ENCODE peak calls at places on chromosome 3, in six cellular contexts. C is sigmoid colon, E is ovary, Q is K562, F is HepG2, W is A549. M is an unnamed sample. For H3K4me1, the result is how much of the 10 kb centered on the place peaks cover.

GRCh38 chr3:86282106-86282787 is 708.7 kb downstream of the VGLL3 start:
- DNase-seq in C (no peak), E (no peak), Q (no peak), F (no peak), W (no peak), M (no peak)

GRCh38 chr3:34361921-34362320 is 563.5 kb downstream of the PDCD6IP start:
- DNase-seq in C (no peak), E (no peak), Q (no peak), F (no peak), W (no peak), M (peak)

GRCh38 chr3:159458010-159458409 is 530.6 kb upstream of the IL12A start:
- DNase-seq in C (no peak), E (no peak), Q (no peak), F (no peak), W (no peak), M (no peak)

GRCh38 chr3:72058493-72059081 is 273.6 kb upstream of the PROK2 start:
- DNase-seq in C (peak), E (no peak), Q (no peak), F (no peak), W (no peak), M (no peak)

GRCh38 chr3:66428733-66429132 is 72.1 kb downstream of the LRIG1 start:
- DNase-seq in C (peak), E (peak), Q (no peak), F (no peak), W (peak), M (peak)

GRCh38 chr3:143697975-143698374 is 150.3 kb downstream of the SLC9A9 start:
- DNase-seq in C (no peak), E (no peak), Q (no peak), F (no peak), W (no peak), M (no peak)

GRCh38 chr3:60742606-60743145 is 508.6 kb downstream of the FHIT start:
- DNase-seq in C (no peak), E (no peak), Q (no peak), F (peak), W (peak), M (no peak)

GRCh38 chr3:183306798-183307671 is 54.0 kb downstream of the B3GNT5 start:
- DNase-seq in C (peak), E (no peak), Q (peak), F (no peak), W (no peak), M (peak)

GRCh38 chr3:160879859-160880258 is 123.8 kb downstream of the PPM1L start:
- DNase-seq in C (no peak), E (no peak), Q (no peak), F (no peak), W (no peak), M (no peak)

GRCh38 chr3:58202917-58203360 is 7.8 kb downstream of the DNASE1L3 start:
- DNase-seq in C (no peak), E (no peak), Q (no peak), F (no peak), W (no peak), M (no peak)

GRCh38 chr3:56915969-56916586 is 114.3 kb upstream of the ARHGEF3 start:
- DNase-seq in C (no peak), E (no peak), Q (no peak), F (no peak), W (no peak), M (peak)

DNA sequence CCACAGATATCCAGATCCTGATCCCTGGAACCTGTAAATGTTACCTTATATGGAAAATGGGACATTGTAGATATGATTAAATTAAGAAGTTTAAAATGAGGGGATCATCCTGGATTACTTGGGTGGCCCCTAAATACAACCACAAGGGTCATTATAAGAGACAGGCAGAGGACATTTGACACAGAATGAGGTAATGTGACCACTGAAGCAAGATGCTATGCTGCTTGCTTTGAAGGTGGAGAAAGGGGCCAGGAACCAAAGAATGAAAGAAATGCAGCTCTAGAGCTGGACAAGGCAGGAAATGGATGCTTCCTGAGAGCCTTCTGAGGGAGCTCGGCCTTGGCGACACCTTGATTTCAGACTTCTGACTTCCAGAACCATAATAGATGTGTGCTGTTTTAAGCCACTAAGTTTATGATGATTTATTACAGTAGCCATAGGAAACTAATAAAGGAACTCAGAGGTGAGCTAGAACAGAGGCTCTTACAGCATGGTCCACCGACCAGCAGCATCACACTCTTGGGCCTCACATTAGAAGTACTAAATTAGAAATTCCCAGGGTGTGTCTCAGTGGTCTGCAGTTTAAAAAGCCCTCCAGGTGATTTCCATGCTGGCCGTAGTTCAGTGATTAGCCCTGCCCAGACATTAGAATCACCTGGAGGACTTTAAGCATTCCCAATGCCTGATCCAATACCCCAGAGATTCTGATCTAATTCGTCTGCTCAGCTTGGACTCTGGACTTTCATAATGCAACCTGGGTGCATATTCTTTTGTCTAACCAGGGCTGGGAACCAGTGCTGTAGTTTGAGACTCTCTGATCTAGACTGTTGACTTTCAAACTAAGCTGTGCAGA is 7.5 kb downstream of the COLQ start:
- DNase-seq in C (no peak), E (no peak), Q (no peak), F (no peak), W (no peak), M (no peak)
- TF ChIP-seq EP300 in C (no peak), E (no peak), Q (no peak), F (no peak), W (no peak), M (no peak)

GRCh38 chr3:14787630-14788029 is 31.1 kb upstream of the FGD5 start:
- DNase-seq in C (peak), E (peak), Q (no peak), F (peak), W (no peak), M (no peak)

GRCh38 chr3:14783480-14784086 is 35.2 kb upstream of the FGD5 start:
- DNase-seq in C (peak), E (no peak), Q (no peak), F (no peak), W (no peak), M (no peak)

GRCh38 chr3:14786369-14786768 is 32.4 kb upstream of the FGD5 start:
- DNase-seq in C (no peak), E (no peak), Q (no peak), F (no peak), W (no peak), M (no peak)

GRCh38 chr3:14784087-14784596 is 34.6 kb upstream of the FGD5 start:
- DNase-seq in C (peak), E (no peak), Q (no peak), F (no peak), W (no peak), M (no peak)

DNA sequence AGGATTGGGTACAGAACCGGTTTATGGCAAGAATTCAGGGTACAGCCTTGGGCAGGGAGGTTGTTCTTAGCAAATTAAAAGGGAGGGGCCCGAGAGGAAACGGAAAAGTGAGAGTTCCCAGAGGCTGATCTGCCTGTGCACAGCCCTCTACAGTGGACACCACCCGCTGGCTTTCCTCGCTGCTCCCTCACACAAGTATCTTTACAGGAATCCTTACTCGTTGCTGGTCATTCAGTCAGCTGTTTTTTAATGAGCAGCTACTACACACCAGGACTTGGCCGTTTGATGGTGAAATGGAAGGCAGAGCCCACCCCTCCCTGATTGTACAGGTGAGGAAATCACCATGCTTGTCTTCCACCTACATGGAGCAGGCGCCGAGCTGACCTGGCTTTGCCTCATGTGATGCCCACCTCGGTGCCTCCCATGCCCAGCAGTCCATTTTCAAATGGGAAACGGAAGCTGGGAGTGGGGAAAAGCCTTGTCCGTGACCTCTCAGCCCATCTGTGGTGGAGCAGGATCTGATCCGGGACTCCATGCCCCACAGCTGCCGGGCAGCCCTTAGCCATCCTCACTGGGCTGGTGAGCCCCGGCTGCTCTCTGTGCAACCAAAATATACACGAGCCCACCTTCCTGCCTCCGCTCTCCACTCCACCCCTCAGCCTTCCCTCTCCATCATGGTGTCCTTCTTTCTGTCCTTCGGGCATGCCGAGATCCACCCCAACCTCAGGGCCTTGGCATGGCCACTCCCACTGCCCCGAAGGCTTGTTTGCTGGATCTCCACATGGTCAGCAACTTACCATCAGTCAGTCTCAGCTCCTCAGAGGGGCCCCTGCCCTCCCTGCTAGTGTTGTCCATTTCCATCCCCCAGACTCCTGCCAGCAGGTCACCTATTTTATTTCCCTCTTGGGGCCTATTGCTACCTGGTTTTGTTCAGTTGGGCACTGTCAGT is 33.3 kb upstream of the FGD5 start:
- DNase-seq in C (peak), E (no peak), Q (no peak), F (no peak), W (no peak), M (no peak)
- H3K4me1 ChIP-seq in C (under half), E (under half), Q (under half), F (half or more), W (under half), M (under half)

GRCh38 chr3:136250226-136250861 is at the start of gene PCCB:
- DNase-seq in C (peak), E (peak), Q (peak), F (peak), W (peak), M (peak)
- TF ChIP-seq EP300 in C (no peak), E (no peak), Q (no peak), F (no peak), W (no peak), M (no peak)

GRCh38 chr3:97256060-97256459 is 441.7 kb downstream of the EPHA6 start:
- DNase-seq in C (no peak), E (no peak), Q (no peak), F (no peak), W (no peak), M (no peak)
- H3K4me1 ChIP-seq in C (under half), E (under half), Q (under half), F (under half), W (under half), M (under half)

GRCh38 chr3:35737934-35738706 is 98.8 kb downstream of the ARPP21 start:
- DNase-seq in C (no peak), E (no peak), Q (no peak), F (no peak), W (no peak), M (no peak)

GRCh38 chr3:35737527-35737926 is 98.2 kb downstream of the ARPP21 start:
- DNase-seq in C (no peak), E (no peak), Q (no peak), F (no peak), W (no peak), M (no peak)

GRCh38 chr3:35737080-35737479 is 97.8 kb downstream of the ARPP21 start:
- DNase-seq in C (no peak), E (no peak), Q (no peak), F (no peak), W (no peak), M (no peak)

DNA sequence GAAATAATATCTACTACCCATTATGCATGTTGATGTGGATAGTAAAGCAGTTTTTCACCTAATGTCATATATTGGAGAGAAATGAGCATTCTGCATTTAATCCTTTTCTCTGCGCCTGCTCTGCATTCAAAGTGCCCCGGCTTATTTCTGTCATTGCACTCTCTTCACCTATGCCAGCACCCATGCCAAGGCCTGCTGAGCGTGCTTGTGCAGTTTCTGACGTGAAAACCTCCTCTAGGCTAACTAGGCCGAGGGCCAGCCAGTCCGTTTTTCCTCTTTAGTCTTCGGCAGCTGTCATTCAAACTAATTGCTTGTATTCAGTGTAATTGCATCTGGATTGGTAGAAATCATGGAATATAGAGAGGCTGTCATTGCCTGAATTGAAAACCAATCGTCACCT is 94.0 kb downstream of the ARPP21 start:
- DNase-seq in C (no peak), E (no peak), Q (no peak), F (no peak), W (no peak), M (no peak)
- TF ChIP-seq EP300 in C (no peak), E (no peak), Q (no peak), F (no peak), W (no peak), M (no peak)

GRCh38 chr3:13524979-13525669 is 23.8 kb upstream of the FBLN2 start:
- DNase-seq in C (no peak), E (no peak), Q (no peak), F (no peak), W (no peak), M (no peak)

GRCh38 chr3:13529196-13529975 is 19.5 kb upstream of the FBLN2 start:
- DNase-seq in C (no peak), E (no peak), Q (no peak), F (no peak), W (no peak), M (no peak)

GRCh38 chr3:13525827-13526625 is 22.9 kb upstream of the FBLN2 start:
- DNase-seq in C (no peak), E (no peak), Q (no peak), F (no peak), W (no peak), M (no peak)

GRCh38 chr3:13528217-13528801 is 20.6 kb upstream of the FBLN2 start:
- DNase-seq in C (no peak), E (no peak), Q (peak), F (peak), W (peak), M (no peak)

DNA sequence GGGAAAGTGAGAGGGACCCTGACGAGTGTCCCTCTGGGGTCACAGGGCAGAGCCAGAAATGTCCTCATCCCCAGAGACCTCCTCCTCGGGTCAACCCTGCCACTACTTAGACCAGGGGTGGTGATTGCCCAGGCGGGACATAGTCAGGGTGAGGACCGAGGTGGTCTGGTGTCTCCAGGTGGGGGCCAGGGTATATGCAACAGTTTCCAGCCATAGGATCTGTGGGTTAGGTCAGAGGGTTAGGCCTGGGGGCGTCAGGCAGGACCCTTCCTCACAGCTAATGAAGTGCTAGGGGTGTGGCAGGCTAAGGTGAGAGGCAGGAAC is 22.3 kb upstream of the FBLN2 start:
- DNase-seq in C (no peak), E (no peak), Q (no peak), F (no peak), W (no peak), M (no peak)
- H3K4me1 ChIP-seq in C (under half), E (under half), Q (under half), F (under half), W (under half), M (under half)

GRCh38 chr3:106108925-106109324 is 240.1 kb upstream of the CBLB start:
- DNase-seq in C (no peak), E (no peak), Q (no peak), F (no peak), W (no peak), M (no peak)
- TF ChIP-seq EP300 in C (no peak), E (no peak), Q (no peak), F (no peak), W (no peak), M (no peak)